ENCODE peak calls at places on chromosomes 3 and 15, in nine cellular contexts. Q is cardiac muscle cell, O is HepG2, H is fibroblast of lung, X is aorta, C is stomach, N is ovary, F is endodermal cell, M is tibial nerve. G is an unnamed sample.

GRCh38 chr3:160257606-160258005 is 32.4 kb downstream of the C3orf80 start:
- DNase-seq in Q (no peak), O (no peak), H (no peak), X (no peak), C (no peak), N (no peak), F (no peak), M (no peak), G (no peak)

GRCh38 chr3:188788621-188789081 is 383.1 kb upstream of the TPRG1 start:
- DNase-seq in Q (no peak), O (no peak), H (peak; percentile 98), X (peak; percentile 59), C (no peak), N (no peak), F (no peak), M (no peak), G (peak; percentile 77)

GRCh38 chr15:68368731-68369435 is 63.1 kb downstream of the ITGA11 start:
- DNase-seq in Q (no peak), O (no peak), H (peak; percentile 50), X (no peak), C (no peak), N (no peak), F (no peak), M (no peak), G (no peak)

GRCh38 chr15:84081391-84082168 is 154.0 kb upstream of the GOLGA6L4 start:
- DNase-seq in Q (no peak), O (no peak), H (peak; percentile 56), X (no peak), C (no peak), N (no peak), F (no peak), M (no peak), G (no peak)

GRCh38 chr3:45199837-45200648 is 26.0 kb downstream of the TMEM158 start:
- DNase-seq in Q (no peak), O (peak; percentile 76), H (peak; percentile 100), X (no peak), C (no peak), N (no peak), F (peak; percentile 74), M (no peak), G (no peak)

GRCh38 chr3:78844307-78844706 is 923.5 kb downstream of the ROBO1 start:
- DNase-seq in Q (no peak), O (peak; percentile 97), H (no peak), X (no peak), C (no peak), N (no peak), F (no peak), M (no peak), G (no peak)

GRCh38 chr15:59532770-59533379 is 78.7 kb upstream of the GCNT3 start:
- DNase-seq in Q (peak; percentile 54), O (peak; percentile 41), H (peak; percentile 19), X (no peak), C (peak; percentile 25), N (no peak), F (peak; percentile 64), M (no peak), G (peak; percentile 9)

GRCh38 chr3:148797822-148798221 is 29.8 kb upstream of the CPB1 start:
- DNase-seq in Q (no peak), O (no peak), H (no peak), X (no peak), C (no peak), N (no peak), F (peak; percentile 49), M (no peak), G (no peak)

GRCh38 chr15:84826369-84826823 is 9.2 kb downstream of the ALPK3 start:
- DNase-seq in Q (peak; percentile 54), O (peak; percentile 48), H (peak; percentile 6), X (no peak), C (peak; percentile 76), N (no peak), F (peak; percentile 87), M (no peak), G (no peak)

GRCh38 chr15:29063646-29064045 is 177.9 kb downstream of the APBA2 start:
- DNase-seq in Q (no peak), O (no peak), H (no peak), X (no peak), C (no peak), N (no peak), F (peak; percentile 34), M (no peak), G (no peak)
- H3K27ac ChIP-seq in Q (no peak overlapping the region), O (no peak overlapping the region), H (no peak overlapping the region), X (no peak overlapping the region), C (no peak overlapping the region), N (no peak overlapping the region), F (no peak overlapping the region), M (no peak overlapping the region), G (no peak overlapping the region)

DNA sequence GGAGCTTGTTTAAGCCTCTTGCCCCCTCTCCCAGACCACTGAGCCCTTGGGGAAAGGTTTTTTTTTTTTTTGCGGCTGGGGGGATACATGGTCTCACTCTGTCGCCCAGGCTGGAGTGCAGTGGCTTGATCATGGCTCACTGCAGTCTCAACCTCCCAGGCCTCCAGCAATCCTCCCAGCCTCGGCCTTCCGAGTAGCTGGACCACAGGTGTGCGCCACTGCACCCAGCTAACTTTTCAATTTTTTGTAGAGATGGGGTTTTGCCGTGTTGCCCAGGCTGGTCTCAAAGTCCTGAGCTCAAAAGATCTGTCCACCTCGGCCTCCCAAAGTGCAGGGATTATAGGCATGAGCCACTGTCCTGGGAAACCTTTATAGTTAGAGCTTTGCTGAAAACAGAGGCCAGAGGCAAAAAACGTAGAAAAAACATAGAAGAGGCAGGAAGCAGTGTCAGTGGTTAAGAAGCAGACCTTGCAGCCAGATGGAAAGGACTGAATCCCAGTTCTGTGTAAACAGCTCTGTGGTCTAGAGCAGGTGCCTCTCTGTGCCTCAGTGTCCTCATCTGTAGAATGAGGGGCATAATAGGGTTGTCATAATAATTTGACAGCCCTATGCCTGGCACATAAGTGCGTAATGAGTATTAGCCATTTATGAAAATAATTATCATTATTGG is 33.1 kb downstream of the CMTM7 start:
- DNase-seq in Q (no peak), O (no peak), H (no peak), X (no peak), C (no peak), N (no peak), F (no peak), M (no peak), G (no peak)
- H3K4me1 ChIP-seq in Q (peaks cover 12% of the 10 kb centered on the region), O (peaks cover 56% of the 10 kb centered on the region), H (peaks cover 5% of the 10 kb centered on the region), X (no peaks in the 10 kb centered on the region), C (peaks cover 61% of the 10 kb centered on the region), N (peaks cover 7% of the 10 kb centered on the region), F (peaks cover 3% of the 10 kb centered on the region), M (no peaks in the 10 kb centered on the region), G (peaks cover 84% of the 10 kb centered on the region)

GRCh38 chr15:62571072-62571471 is 406.0 kb upstream of the C2CD4B start:
- DNase-seq in Q (no peak), O (no peak), H (no peak), X (no peak), C (no peak), N (no peak), F (no peak), M (no peak), G (no peak)

GRCh38 chr15:62570405-62570783 is 405.3 kb upstream of the C2CD4B start:
- DNase-seq in Q (no peak), O (no peak), H (no peak), X (no peak), C (no peak), N (no peak), F (no peak), M (no peak), G (no peak)

GRCh38 chr15:62568702-62569101 is 403.6 kb upstream of the C2CD4B start:
- DNase-seq in Q (no peak), O (no peak), H (no peak), X (no peak), C (no peak), N (no peak), F (no peak), M (no peak), G (no peak)

GRCh38 chr15:62568004-62568403 is 402.9 kb upstream of the C2CD4B start:
- DNase-seq in Q (no peak), O (no peak), H (no peak), X (no peak), C (no peak), N (no peak), F (no peak), M (no peak), G (no peak)

DNA sequence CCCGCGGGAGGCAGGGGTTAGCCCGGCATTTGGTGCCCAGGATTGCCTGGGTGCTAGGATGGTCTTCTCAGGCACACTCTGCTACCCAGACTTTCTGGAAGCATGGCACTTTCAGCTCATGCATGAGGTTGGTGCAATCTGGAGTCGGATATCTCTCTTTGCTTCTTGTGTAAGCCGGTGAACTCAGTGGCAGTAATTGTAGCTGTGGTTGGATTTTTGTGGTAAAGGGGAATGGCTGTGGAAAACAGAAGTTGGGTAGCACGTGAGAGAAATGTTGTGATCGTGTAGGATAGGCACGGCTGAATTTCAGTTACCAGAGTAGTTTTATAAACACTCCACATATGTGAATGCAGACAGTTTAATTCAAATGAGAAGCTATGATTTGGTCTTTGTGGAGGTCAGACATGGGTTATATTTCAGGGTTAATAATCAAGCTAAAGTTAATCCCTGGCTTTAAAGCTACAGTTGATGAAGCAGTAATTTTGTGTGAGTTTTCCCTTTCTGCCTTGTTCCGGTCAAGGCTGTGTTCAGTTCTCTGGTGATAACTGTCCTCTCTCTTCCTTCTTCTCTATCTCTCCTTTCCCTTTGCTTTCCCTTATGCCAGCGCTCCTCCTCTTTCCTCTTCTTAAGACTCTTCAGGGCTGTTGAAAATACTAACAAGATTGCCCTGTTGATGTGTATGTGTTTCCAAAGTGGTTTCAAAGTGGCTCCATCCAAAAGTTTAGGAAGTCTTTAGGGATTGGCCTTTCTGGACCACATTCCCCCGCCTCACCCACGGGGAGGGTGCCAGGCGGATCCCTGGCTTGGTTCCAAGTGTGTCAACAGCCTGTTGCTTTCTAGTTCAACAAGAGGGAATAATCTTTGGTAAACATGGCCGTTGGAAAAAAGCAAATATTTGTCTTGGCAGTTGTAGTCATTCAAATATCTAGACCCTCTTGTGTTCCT is 404.6 kb upstream of the C2CD4B start:
- DNase-seq in Q (no peak), O (peak; percentile 97), H (peak; percentile 87), X (peak; percentile 73), C (peak; percentile 92), N (peak; percentile 36), F (no peak), M (peak; percentile 51), G (no peak)
- H3K27ac ChIP-seq in Q (no peak overlapping the region), O (no peak overlapping the region), H (peak overlapping the region; percentile 26), X (no peak overlapping the region), C (peak overlapping the region; percentile 30), N (peak overlapping the region; percentile 19), F (no peak overlapping the region), M (peak overlapping the region; percentile 8), G (no peak overlapping the region)

GRCh38 chr3:195103623-195104022 is 167.3 kb downstream of the XXYLT1 start:
- DNase-seq in Q (no peak), O (no peak), H (no peak), X (no peak), C (no peak), N (no peak), F (no peak), M (no peak), G (no peak)

GRCh38 chr3:195100903-195101591 is 169.9 kb downstream of the XXYLT1 start:
- DNase-seq in Q (no peak), O (no peak), H (no peak), X (peak; percentile 61), C (peak; percentile 50), N (no peak), F (no peak), M (no peak), G (no peak)

GRCh38 chr3:195099976-195100755 is 170.8 kb downstream of the XXYLT1 start:
- DNase-seq in Q (no peak), O (no peak), H (no peak), X (peak; percentile 35), C (no peak), N (no peak), F (no peak), M (no peak), G (no peak)

GRCh38 chr3:195102609-195103467 is 168.1 kb downstream of the XXYLT1 start:
- DNase-seq in Q (no peak), O (no peak), H (peak; percentile 95), X (peak; percentile 50), C (no peak), N (no peak), F (no peak), M (no peak), G (no peak)

GRCh38 chr3:195101927-195102608 is 168.9 kb downstream of the XXYLT1 start:
- DNase-seq in Q (no peak), O (no peak), H (no peak), X (peak; percentile 17), C (no peak), N (no peak), F (no peak), M (no peak), G (no peak)
- H3K4me1 ChIP-seq in Q (peaks cover 13% of the 10 kb centered on the region), O (peaks cover 38% of the 10 kb centered on the region), H (peaks cover 7% of the 10 kb centered on the region), X (no peaks in the 10 kb centered on the region), C (peaks cover 31% of the 10 kb centered on the region), N (peaks cover 4% of the 10 kb centered on the region), F (no peaks in the 10 kb centered on the region), M (no peaks in the 10 kb centered on the region), G (no peaks in the 10 kb centered on the region)

G was measured in naive thymus-derived CD4-positive, alpha-beta T cell.